ENCODE peak calls at places on chromosomes 1 and 21, in six cellular contexts. One of them, this sample, is unnamed.

GRCh38 chr1:235511470-235512240 is 7.4 kb upstream of the B3GALNT2 start:
- DNase-seq in neural progenitor cell: peak; percentile 16
- DNase-seq in HFF-Myc: no peak
- DNase-seq in lung: no peak
- DNase-seq in dorsolateral prefrontal cortex: no peak
- DNase-seq in AG04450: no peak
- DNase-seq in this sample: no peak

GRCh38 chr1:215243275-215244054 is 160.9 kb downstream of the KCNK2 start:
- DNase-seq in neural progenitor cell: no peak
- DNase-seq in HFF-Myc: no peak
- DNase-seq in lung: no peak
- DNase-seq in dorsolateral prefrontal cortex: no peak
- DNase-seq in AG04450: no peak
- DNase-seq in this sample: no peak

GRCh38 chr1:179709841-179710329 is 33.2 kb upstream of the FAM163A start:
- DNase-seq in neural progenitor cell: no peak
- DNase-seq in HFF-Myc: peak; percentile 27
- DNase-seq in lung: no peak
- DNase-seq in dorsolateral prefrontal cortex: no peak
- DNase-seq in AG04450: no peak
- DNase-seq in this sample: no peak

GRCh38 chr1:66478116-66478515 is 55.8 kb upstream of the SGIP1 start:
- DNase-seq in neural progenitor cell: no peak
- DNase-seq in HFF-Myc: peak; percentile 53
- DNase-seq in lung: no peak
- DNase-seq in dorsolateral prefrontal cortex: no peak
- DNase-seq in AG04450: no peak
- DNase-seq in this sample: no peak

GRCh38 chr1:934991-935750 is 11.4 kb downstream of the SAMD11 start:
- DNase-seq in neural progenitor cell: no peak
- DNase-seq in HFF-Myc: no peak
- DNase-seq in lung: no peak
- DNase-seq in dorsolateral prefrontal cortex: no peak
- DNase-seq in AG04450: no peak
- DNase-seq in this sample: no peak

GRCh38 chr1:172383541-172383940 is 36.9 kb upstream of the C1orf105 start:
- DNase-seq in neural progenitor cell: no peak
- DNase-seq in HFF-Myc: peak; percentile 49
- DNase-seq in lung: no peak
- DNase-seq in dorsolateral prefrontal cortex: no peak
- DNase-seq in AG04450: no peak
- DNase-seq in this sample: no peak

GRCh38 chr1:53359934-53360276 is 32.0 kb upstream of the LRP8 start:
- DNase-seq in neural progenitor cell: no peak
- DNase-seq in HFF-Myc: no peak
- DNase-seq in lung: no peak
- DNase-seq in dorsolateral prefrontal cortex: no peak
- DNase-seq in AG04450: no peak
- DNase-seq in this sample: no peak

GRCh38 chr1:83318361-83318760 is 680.6 kb downstream of the TTLL7 start:
- DNase-seq in neural progenitor cell: no peak
- DNase-seq in HFF-Myc: no peak
- DNase-seq in lung: no peak
- DNase-seq in dorsolateral prefrontal cortex: no peak
- DNase-seq in AG04450: no peak
- DNase-seq in this sample: no peak

GRCh38 chr1:97820470-97821188 is 100.2 kb downstream of the DPYD start:
- DNase-seq in neural progenitor cell: peak; percentile 38
- DNase-seq in HFF-Myc: peak; percentile 26
- DNase-seq in lung: no peak
- DNase-seq in dorsolateral prefrontal cortex: no peak
- DNase-seq in AG04450: peak; percentile 6
- DNase-seq in this sample: no peak

GRCh38 chr1:157367091-157367739 is 185.1 kb downstream of the FCRL5 start:
- DNase-seq in neural progenitor cell: no peak
- DNase-seq in HFF-Myc: no peak
- DNase-seq in lung: no peak
- DNase-seq in dorsolateral prefrontal cortex: no peak
- DNase-seq in AG04450: no peak
- DNase-seq in this sample: no peak

GRCh38 chr21:37208056-37208705 is 59.0 kb downstream of the VPS26C start:
- DNase-seq in neural progenitor cell: no peak
- DNase-seq in HFF-Myc: no peak
- DNase-seq in lung: peak; percentile 65
- DNase-seq in dorsolateral prefrontal cortex: peak; percentile 88
- DNase-seq in AG04450: no peak
- DNase-seq in this sample: peak; percentile 22

GRCh38 chr1:44019398-44020044 is 11.7 kb downstream of the SLC6A9 start:
- DNase-seq in neural progenitor cell: peak; percentile 45
- DNase-seq in HFF-Myc: no peak
- DNase-seq in lung: no peak
- DNase-seq in dorsolateral prefrontal cortex: peak; percentile 69
- DNase-seq in AG04450: no peak
- DNase-seq in this sample: peak; percentile 13

DNA sequence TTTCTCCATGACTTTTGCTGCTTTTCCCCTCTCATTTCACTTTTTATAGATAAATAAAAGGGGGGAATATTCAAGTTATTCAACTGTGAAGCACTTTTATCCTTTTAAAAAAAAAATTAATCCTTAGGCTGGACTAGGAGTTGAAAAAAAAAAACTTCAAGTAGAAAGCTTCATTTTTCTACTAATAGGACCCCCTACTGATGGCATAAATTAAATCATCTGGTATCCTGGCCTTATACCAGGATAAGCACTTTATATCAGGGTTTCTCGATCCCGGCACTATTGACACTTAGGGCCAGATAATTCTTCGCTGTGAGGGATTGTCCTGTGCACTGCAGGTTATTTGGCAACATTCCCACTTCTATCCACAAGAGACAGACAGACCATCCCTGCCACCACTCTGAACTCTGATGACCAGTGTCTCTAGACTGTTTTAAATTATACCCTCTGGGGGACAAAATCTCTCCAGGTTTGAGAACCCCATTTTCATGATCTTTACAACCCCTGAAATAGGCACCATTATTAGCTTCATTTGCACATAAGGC is 17.6 kb downstream of the USP33 start:
- DNase-seq in neural progenitor cell: no peak
- DNase-seq in HFF-Myc: no peak
- DNase-seq in lung: no peak
- DNase-seq in dorsolateral prefrontal cortex: no peak
- DNase-seq in AG04450: no peak
- DNase-seq in this sample: no peak
- H3K4me3 ChIP-seq in neural progenitor cell: no peak overlapping the region
- H3K4me3 ChIP-seq in HFF-Myc: no peak overlapping the region
- H3K4me3 ChIP-seq in lung: no peak overlapping the region
- H3K4me3 ChIP-seq in dorsolateral prefrontal cortex: no peak overlapping the region
- H3K4me3 ChIP-seq in AG04450: no peak overlapping the region
- H3K4me3 ChIP-seq in this sample: no peak overlapping the region

DNA sequence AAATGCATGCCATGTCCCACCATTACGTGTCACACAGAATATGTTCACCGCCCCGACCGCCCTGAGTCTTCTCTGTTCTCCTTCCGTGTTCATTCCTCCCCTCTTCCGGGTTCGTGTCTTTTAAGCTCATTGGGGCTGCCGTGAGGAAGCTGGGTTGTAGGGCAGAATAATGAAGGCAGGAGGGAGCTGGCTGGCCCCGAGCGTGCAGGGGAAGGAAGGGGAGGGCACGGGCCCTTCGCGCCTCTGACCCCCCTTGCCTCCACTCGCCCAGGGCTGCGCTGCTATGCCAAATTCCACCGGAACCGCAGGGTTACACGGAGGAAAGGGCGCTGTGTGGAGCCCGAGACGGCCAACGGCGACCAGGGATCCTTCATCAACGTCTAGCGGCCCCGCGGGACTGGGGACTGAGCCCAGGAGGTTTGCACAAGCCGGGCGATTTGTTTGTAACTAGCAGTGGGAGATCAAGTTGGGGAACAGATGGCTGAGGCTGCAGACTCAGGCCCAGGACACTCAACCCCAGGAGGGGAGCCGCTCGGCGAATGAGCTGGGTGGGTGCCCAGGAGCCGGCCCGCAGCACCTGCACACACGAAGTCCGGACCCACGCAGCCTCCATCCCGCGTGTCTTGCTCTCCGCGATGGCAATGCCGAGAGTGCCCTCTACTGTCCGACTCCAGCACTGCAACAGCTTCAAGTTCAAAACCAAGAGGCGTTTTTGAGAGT is 16.5 kb upstream of the AGTRAP start:
- DNase-seq in neural progenitor cell: peak; percentile 48
- DNase-seq in HFF-Myc: no peak
- DNase-seq in lung: peak; percentile 83
- DNase-seq in dorsolateral prefrontal cortex: peak; percentile 88
- DNase-seq in AG04450: no peak
- DNase-seq in this sample: peak; percentile 74
- TF ChIP-seq CTCF in neural progenitor cell: peak; percentile 98
- TF ChIP-seq CTCF in HFF-Myc: peak; percentile 99
- TF ChIP-seq CTCF in lung: peak; percentile 92
- TF ChIP-seq CTCF in dorsolateral prefrontal cortex: peak; percentile 94
- TF ChIP-seq CTCF in AG04450: peak; percentile 99
- TF ChIP-seq CTCF in this sample: peak; percentile 92

DNA sequence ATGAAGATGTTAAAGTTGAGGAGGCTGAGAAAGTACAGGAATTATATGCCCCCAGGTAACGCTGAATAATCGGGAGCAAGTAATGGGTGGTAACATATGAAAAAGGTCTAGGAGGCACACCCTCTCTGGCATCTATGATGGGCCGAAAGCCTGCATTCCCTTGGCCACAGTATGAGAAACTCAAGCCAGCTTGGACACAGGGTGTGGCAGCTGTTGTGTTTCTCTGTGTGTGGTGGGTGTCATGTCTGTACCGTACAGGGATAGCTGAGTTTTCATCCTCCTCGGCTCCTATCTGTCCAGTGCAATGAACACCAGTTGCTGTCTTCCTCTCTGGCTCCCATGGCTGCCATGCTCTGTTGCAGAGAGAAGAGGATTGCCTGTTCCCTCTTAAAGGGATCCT is 32.9 kb downstream of the NBPF3 start:
- DNase-seq in neural progenitor cell: no peak
- DNase-seq in HFF-Myc: no peak
- DNase-seq in lung: no peak
- DNase-seq in dorsolateral prefrontal cortex: no peak
- DNase-seq in AG04450: no peak
- DNase-seq in this sample: no peak
- H3K4me3 ChIP-seq in neural progenitor cell: no peak overlapping the region
- H3K4me3 ChIP-seq in HFF-Myc: no peak overlapping the region
- H3K4me3 ChIP-seq in lung: no peak overlapping the region
- H3K4me3 ChIP-seq in dorsolateral prefrontal cortex: no peak overlapping the region
- H3K4me3 ChIP-seq in AG04450: no peak overlapping the region
- H3K4me3 ChIP-seq in this sample: no peak overlapping the region

GRCh38 chr1:241423541-241424479 is 66.8 kb upstream of the RGS7 start:
- DNase-seq in neural progenitor cell: peak; percentile 69
- DNase-seq in HFF-Myc: no peak
- DNase-seq in lung: no peak
- DNase-seq in dorsolateral prefrontal cortex: peak; percentile 73
- DNase-seq in AG04450: peak; percentile 8
- DNase-seq in this sample: peak; percentile 12
- TF ChIP-seq CTCF in neural progenitor cell: peak; percentile 26
- TF ChIP-seq CTCF in HFF-Myc: no peak
- TF ChIP-seq CTCF in lung: no peak
- TF ChIP-seq CTCF in dorsolateral prefrontal cortex: no peak
- TF ChIP-seq CTCF in AG04450: peak; percentile 5
- TF ChIP-seq CTCF in this sample: no peak